ENCODE peak calls at places on chromosomes 6 and 20, in five cellular contexts. W is cardiac muscle cell, Q is HCT116, O is heart left ventricle, H is Panc1. J is an unnamed sample.

GRCh38 chr6:99080191-99080590 is 132.4 kb upstream of the FBXL4 start:
- DNase-seq in W (no peak), Q (no peak), O (no peak), H (no peak), J (no peak)

GRCh38 chr20:17971571-17972013 is 2.8 kb downstream of the MGME1 start:
- DNase-seq in W (peak; percentile 63), Q (no peak), O (no peak), H (no peak), J (peak; percentile 40)

GRCh38 chr6:126172151-126172550 is 167.8 kb upstream of the CENPW start:
- DNase-seq in W (no peak), Q (no peak), O (no peak), H (no peak), J (no peak)

GRCh38 chr6:76594109-76594508 is 521.6 kb upstream of the IMPG1 start:
- DNase-seq in W (no peak), Q (no peak), O (no peak), H (no peak), J (no peak)

GRCh38 chr6:103734016-103734415 is 1125.7 kb downstream of the HACE1 start:
- DNase-seq in W (no peak), Q (no peak), O (no peak), H (no peak), J (no peak)

GRCh38 chr20:5513975-5514516 is 197.3 kb upstream of the PROKR2 start:
- DNase-seq in W (no peak), Q (peak; percentile 68), O (no peak), H (peak; percentile 28), J (peak; percentile 84)

GRCh38 chr6:28589234-28589951 is 63.7 kb downstream of the GPX5 start:
- DNase-seq in W (peak; percentile 90), Q (peak; percentile 96), O (no peak), H (peak; percentile 99), J (peak; percentile 76)

GRCh38 chr20:33444797-33445560 is 1.4 kb upstream of the SNTA1 start:
- DNase-seq in W (no peak), Q (no peak), O (no peak), H (no peak), J (peak; percentile 64)

GRCh38 chr6:33205172-33206026 is 944 bp downstream of the HSD17B8 start:
- DNase-seq in W (no peak), Q (peak; percentile 55), O (no peak), H (peak; percentile 59), J (peak; percentile 39)
- H3K4me1 ChIP-seq in W (peaks cover 18% of the 10 kb centered on the region), Q (peaks cover 65% of the 10 kb centered on the region), O (peaks cover 48% of the 10 kb centered on the region), H (peaks cover 46% of the 10 kb centered on the region), J (peaks cover 22% of the 10 kb centered on the region)

GRCh38 chr6:134683783-134684765 is 265.8 kb downstream of the ALDH8A1 start:
- DNase-seq in W (peak; percentile 40), Q (no peak), O (no peak), H (no peak), J (no peak)

GRCh38 chr6:134691180-134691579 is 258.7 kb downstream of the ALDH8A1 start:
- DNase-seq in W (no peak), Q (no peak), O (no peak), H (no peak), J (no peak)

GRCh38 chr6:134689676-134690447 is 260.0 kb downstream of the ALDH8A1 start:
- DNase-seq in W (no peak), Q (no peak), O (peak; percentile 67), H (no peak), J (no peak)

GRCh38 chr6:134689177-134689576 is 260.7 kb downstream of the ALDH8A1 start:
- DNase-seq in W (no peak), Q (no peak), O (peak; percentile 34), H (no peak), J (no peak)

DNA sequence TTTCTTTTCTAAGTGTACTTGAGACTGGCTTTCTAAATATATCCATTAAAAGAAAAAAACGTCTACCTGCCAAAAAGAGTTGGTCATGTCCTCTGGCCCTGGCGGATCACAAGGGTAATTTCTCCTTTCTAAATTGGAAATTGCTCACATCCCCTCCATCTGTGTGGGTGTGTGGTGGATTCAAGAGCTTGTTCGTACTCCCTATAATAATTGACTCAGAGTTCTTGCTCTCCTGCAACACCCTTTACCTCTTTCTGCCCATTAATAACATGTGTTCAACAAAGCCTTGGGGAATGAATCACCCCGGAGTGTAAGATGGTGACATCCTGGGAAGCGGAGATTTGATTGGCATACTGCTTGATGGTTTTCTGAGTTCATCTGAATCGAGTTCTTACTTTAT is 263.8 kb downstream of the ALDH8A1 start:
- DNase-seq in W (no peak), Q (no peak), O (no peak), H (no peak), J (no peak)
- TF ChIP-seq CTCF in W (no peak), Q (no peak), O (no peak), H (no peak), J (no peak)

GRCh38 chr6:148520109-148520841 is 177.6 kb downstream of the SASH1 start:
- DNase-seq in W (no peak), Q (no peak), O (no peak), H (no peak), J (no peak)

GRCh38 chr6:148518371-148519156 is 175.9 kb downstream of the SASH1 start:
- DNase-seq in W (no peak), Q (no peak), O (no peak), H (no peak), J (no peak)

GRCh38 chr6:148514091-148514850 is 171.6 kb downstream of the SASH1 start:
- DNase-seq in W (no peak), Q (no peak), O (no peak), H (no peak), J (no peak)

GRCh38 chr6:148516116-148517016 is 173.7 kb downstream of the SASH1 start:
- DNase-seq in W (no peak), Q (no peak), O (no peak), H (no peak), J (no peak)

DNA sequence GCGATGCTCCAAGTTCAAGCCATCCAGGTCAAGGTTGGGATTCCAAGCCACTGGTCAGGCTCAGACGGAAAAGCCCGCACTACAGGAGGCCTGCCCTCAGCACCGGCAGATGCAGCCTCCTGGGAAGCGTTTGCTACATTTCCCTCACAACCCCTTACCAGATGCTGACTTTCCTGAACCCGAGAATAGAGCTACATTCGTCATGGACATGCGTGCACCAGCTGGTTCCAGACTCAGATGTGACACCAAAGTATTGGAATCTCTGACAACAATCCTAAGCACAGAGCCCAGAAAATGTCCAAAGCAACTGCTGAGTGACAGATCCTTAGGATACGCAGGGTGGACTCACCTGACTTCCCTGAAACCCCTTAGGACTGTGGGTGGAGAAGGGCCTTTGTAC is 174.9 kb downstream of the SASH1 start:
- DNase-seq in W (no peak), Q (no peak), O (no peak), H (no peak), J (no peak)
- H3K4me1 ChIP-seq in W (peaks cover 6% of the 10 kb centered on the region), Q (no peaks in the 10 kb centered on the region), O (peaks cover 65% of the 10 kb centered on the region), H (no peaks in the 10 kb centered on the region), J (no peaks in the 10 kb centered on the region)

DNA sequence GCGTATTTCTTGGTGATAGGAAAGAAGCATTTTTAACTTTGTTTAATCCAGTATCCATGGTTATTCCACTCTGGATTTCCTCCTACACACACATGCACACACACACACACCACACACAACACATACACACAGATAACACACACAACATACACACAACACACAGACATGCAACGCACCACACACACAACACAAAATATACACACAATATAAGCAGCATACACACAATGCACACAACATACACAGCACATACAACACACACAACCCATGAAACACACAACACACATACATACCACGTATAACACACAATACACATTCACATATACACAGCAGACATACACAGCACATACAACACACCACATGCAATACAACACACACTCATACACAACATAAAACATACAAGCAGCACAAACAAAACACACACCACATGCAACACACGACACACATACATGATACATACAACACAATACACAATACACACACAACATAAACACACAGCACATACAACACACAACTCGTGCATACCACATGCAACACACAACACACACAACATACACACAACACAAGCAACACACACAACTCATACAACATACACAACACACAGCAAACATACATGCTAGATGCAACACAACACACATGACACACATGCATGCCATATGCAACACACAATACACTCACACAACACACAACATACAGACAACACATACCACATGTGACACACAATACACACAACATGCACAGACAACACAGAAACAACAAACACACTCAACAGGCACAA is 13.0 kb downstream of the TTLL2 start:
- DNase-seq in W (no peak), Q (no peak), O (no peak), H (no peak), J (no peak)
- TF ChIP-seq CTCF in W (no peak), Q (no peak), O (no peak), H (no peak), J (no peak)

J was measured in Caco-2.